ENCODE peak calls at places on chromosomes 7 and 10, in five cellular contexts. Z is body of pancreas, K is hepatocyte, W is tibial artery, F is A549. O is an unnamed sample.

GRCh38 chr10:6215683-6216484 is 13.2 kb downstream of the PFKFB3 start:
- DNase-seq in Z (no peak), K (no peak), W (no peak), F (no peak), O (no peak)

GRCh38 chr10:124230586-124231187 is 137.3 kb upstream of the CHST15 start:
- DNase-seq in Z (no peak), K (no peak), W (no peak), F (no peak), O (no peak)

GRCh38 chr7:29569648-29570047 is 6.0 kb downstream of the PRR15 start:
- DNase-seq in Z (no peak), K (peak; percentile 39), W (no peak), F (no peak), O (no peak)

GRCh38 chr10:126921974-126922525 is 16.8 kb downstream of the DOCK1 start:
- DNase-seq in Z (no peak), K (no peak), W (no peak), F (peak; percentile 23), O (peak; percentile 64)

GRCh38 chr10:103699611-103700435 is 155.6 kb downstream of the SH3PXD2A start:
- DNase-seq in Z (no peak), K (no peak), W (no peak), F (no peak), O (no peak)

GRCh38 chr7:103343758-103344452 is 662 bp downstream of the DNAJC2 start:
- DNase-seq in Z (peak; percentile 38), K (peak; percentile 42), W (no peak), F (peak; percentile 31), O (no peak)

GRCh38 chr10:132740542-132741066 is 45.3 kb downstream of the NKX6-2 start:
- DNase-seq in Z (no peak), K (no peak), W (no peak), F (no peak), O (no peak)

GRCh38 chr7:72040641-72041040 is 371.5 kb downstream of the CALN1 start:
- DNase-seq in Z (no peak), K (no peak), W (no peak), F (no peak), O (no peak)

GRCh38 chr10:51683031-51683830 is 16.2 kb downstream of the CSTF2T start:
- DNase-seq in Z (peak; percentile 13), K (no peak), W (no peak), F (no peak), O (no peak)

GRCh38 chr10:7093368-7093767 is 317.5 kb downstream of the SFMBT2 start:
- DNase-seq in Z (no peak), K (no peak), W (no peak), F (no peak), O (no peak)

GRCh38 chr10:30591249-30591670 is 38.3 kb downstream of the LYZL2 start:
- DNase-seq in Z (peak; percentile 46), K (peak; percentile 72), W (no peak), F (peak; percentile 67), O (peak; percentile 10)

GRCh38 chr10:98423691-98424120 is 8.7 kb upstream of the PYROXD2 start:
- DNase-seq in Z (no peak), K (peak; percentile 68), W (peak; percentile 63), F (peak; percentile 31), O (no peak)

GRCh38 chr7:25720427-25720826 is 431.6 kb upstream of the NFE2L3 start:
- DNase-seq in Z (no peak), K (no peak), W (no peak), F (peak; percentile 16), O (no peak)

GRCh38 chr7:35889870-35890269 is 89.0 kb downstream of the SEPTIN7 start:
- DNase-seq in Z (no peak), K (no peak), W (no peak), F (no peak), O (no peak)

GRCh38 chr10:87670591-87670990 is 10.9 kb downstream of the PAPSS2 start:
- DNase-seq in Z (no peak), K (no peak), W (no peak), F (no peak), O (no peak)

GRCh38 chr7:4733936-4734528 is 41.4 kb upstream of the AP5Z1 start:
- DNase-seq in Z (no peak), K (no peak), W (no peak), F (no peak), O (no peak)

GRCh38 chr7:152363798-152364197 is 72.0 kb downstream of the KMT2C start:
- DNase-seq in Z (no peak), K (no peak), W (no peak), F (no peak), O (no peak)
- H3K27ac ChIP-seq in Z (no peak overlapping the region), K (no peak overlapping the region), W (no peak overlapping the region), F (no peak overlapping the region), O (no peak overlapping the region)

GRCh38 chr7:27192546-27193334 is 7.2 kb downstream of the HOXA13 start:
- DNase-seq in Z (no peak), K (no peak), W (peak; percentile 66), F (no peak), O (no peak)
- H3K4me3 ChIP-seq in Z (no peak overlapping the region), K (peak overlapping the region; percentile 34), W (peak overlapping the region; percentile 42), F (no peak overlapping the region), O (no peak overlapping the region)

GRCh38 chr7:32427769-32428291 is 62.4 kb downstream of the LSM5 start:
- DNase-seq in Z (peak; percentile 70), K (peak; percentile 93), W (peak; percentile 69), F (peak; percentile 83), O (peak; percentile 26)
- TF ChIP-seq CTCF in Z (peak; percentile 48), K (peak; percentile 36), W (no peak), F (no peak), O (peak; percentile 53)

DNA sequence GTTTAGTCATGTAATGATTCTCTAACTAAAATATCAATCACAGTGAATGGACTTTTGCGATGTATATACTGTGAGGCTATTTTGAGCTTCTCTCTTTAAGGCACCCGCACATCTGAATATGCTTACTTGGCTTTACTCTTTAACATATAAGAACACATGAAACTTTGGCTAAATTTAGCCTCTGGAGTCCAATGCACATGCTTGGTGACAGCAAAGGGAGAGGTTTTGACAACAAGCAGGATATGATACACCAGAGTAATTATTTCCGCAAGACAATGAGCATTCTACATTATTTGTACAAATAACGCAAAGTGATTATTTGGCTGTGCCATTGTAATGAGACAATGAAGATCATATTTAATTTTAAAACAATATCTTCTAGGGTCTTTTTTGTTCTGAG is 72.4 kb downstream of the ARID5B start:
- DNase-seq in Z (no peak), K (no peak), W (no peak), F (no peak), O (no peak)
- H3K27ac ChIP-seq in Z (no peak overlapping the region), K (peak overlapping the region; percentile 79), W (peak overlapping the region; percentile 20), F (no peak overlapping the region), O (no peak overlapping the region)

DNA sequence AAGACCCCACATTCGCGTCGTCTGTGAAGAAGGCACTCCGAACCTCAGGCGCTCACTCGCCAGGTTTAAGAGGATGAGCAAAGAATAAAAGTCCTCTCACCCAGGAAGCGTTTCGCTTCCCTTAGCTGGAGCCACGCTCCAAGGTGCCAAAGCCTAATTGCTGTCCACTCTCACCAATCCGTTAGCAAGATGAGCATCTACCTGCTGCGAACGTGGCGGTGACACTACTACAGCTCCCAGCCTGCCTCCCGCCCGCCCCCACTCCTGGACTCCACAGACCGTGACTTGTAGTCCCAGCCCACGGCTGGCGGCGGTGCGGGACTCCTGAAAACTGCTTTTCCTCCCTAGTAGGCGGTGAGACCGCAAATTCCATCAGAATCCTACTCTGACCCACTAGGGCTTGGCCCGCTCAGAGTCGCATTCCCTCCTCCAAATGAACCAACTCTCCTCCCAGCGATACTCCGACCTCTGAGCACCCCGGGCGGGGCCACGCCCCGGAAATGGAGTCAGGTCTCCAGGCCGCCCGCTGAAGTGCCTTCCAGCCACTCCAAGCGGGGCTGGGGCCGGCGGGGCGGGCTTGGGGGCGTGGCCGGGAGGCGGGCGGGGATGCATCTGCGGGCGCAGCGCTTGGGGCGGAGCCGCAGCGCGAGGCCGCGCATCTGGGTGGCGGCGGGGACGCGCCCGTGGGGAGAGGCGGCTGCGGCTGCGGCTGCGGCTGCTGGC is 521 bp upstream of the PTPN12 start:
- DNase-seq in Z (peak; percentile 98), K (peak; percentile 99), W (peak; percentile 99), F (peak; percentile 95), O (peak; percentile 87)
- H3K4me3 ChIP-seq in Z (peak overlapping the region; percentile 26), K (peak overlapping the region; percentile 67), W (peak overlapping the region; percentile 100), F (peak overlapping the region; percentile 96), O (peak overlapping the region; percentile 99)

GRCh38 chr10:46024948-46025347 is 5.5 kb downstream of the NCOA4 start:
- DNase-seq in Z (no peak), K (no peak), W (no peak), F (no peak), O (no peak)

GRCh38 chr10:46026106-46026505 is 4.3 kb downstream of the NCOA4 start:
- DNase-seq in Z (no peak), K (no peak), W (no peak), F (no peak), O (no peak)

GRCh38 chr10:46020871-46021553 is 9.4 kb downstream of the NCOA4 start:
- DNase-seq in Z (no peak), K (no peak), W (no peak), F (no peak), O (peak; percentile 51)

GRCh38 chr10:46020344-46020656 is 10.1 kb downstream of the NCOA4 start:
- DNase-seq in Z (no peak), K (no peak), W (no peak), F (no peak), O (no peak)

GRCh38 chr10:46022978-46023702 is 7.3 kb downstream of the NCOA4 start:
- DNase-seq in Z (peak; percentile 92), K (peak; percentile 96), W (peak; percentile 95), F (peak; percentile 86), O (peak; percentile 61)
- TF ChIP-seq CTCF in Z (peak; percentile 15), K (peak; percentile 25), W (no peak), F (no peak), O (no peak)